ENCODE peak calls at places on chromosome 3, in five cellular contexts. F is HFF-Myc, P is thyroid gland, V is hepatocyte, Y is RWPE2. H is an unnamed sample.

GRCh38 chr3:13022348-13023250 is 50.6 kb downstream of the IQSEC1 start:
- DNase-seq in V (peak), P (peak), Y (no peak), F (peak), H (peak)

GRCh38 chr3:11819146-11819545 is 27.5 kb downstream of the TAMM41 start:
- DNase-seq in Y (no peak), P (no peak), V (no peak), F (no peak), H (no peak)

GRCh38 chr3:10883478-10884234 is 67.6 kb downstream of the SLC6A11 start:
- DNase-seq in F (no peak), P (no peak), V (peak), Y (no peak), H (no peak)

GRCh38 chr3:137172703-137173102 is 214.9 kb downstream of the IL20RB start:
- DNase-seq in F (no peak), P (no peak), V (no peak), Y (no peak), H (no peak)

GRCh38 chr3:84547207-84547606 is 411.6 kb upstream of the CADM2 start:
- DNase-seq in P (no peak), F (no peak), Y (no peak), V (no peak), H (no peak)

GRCh38 chr3:72152551-72153476 is 367.9 kb upstream of the PROK2 start:
- DNase-seq in F (peak), P (peak), V (peak), Y (no peak), H (peak)

GRCh38 chr3:194161181-194162045 is 25.5 kb downstream of the HES1 start:
- DNase-seq in Y (no peak), F (no peak), V (peak), P (peak), H (no peak)

GRCh38 chr3:138919304-138919703 is 27.6 kb downstream of the FOXL2 start:
- DNase-seq in F (no peak), V (no peak), P (no peak), Y (no peak), H (no peak)

GRCh38 chr3:195129644-195130492 is 141.1 kb downstream of the XXYLT1 start:
- DNase-seq in Y (no peak), F (no peak), V (no peak), P (no peak), H (no peak)

GRCh38 chr3:165211749-165212148 is 15.6 kb upstream of the SLITRK3 start:
- DNase-seq in Y (no peak), F (no peak), P (no peak), V (no peak), H (no peak)

GRCh38 chr3:101042996-101043686 is 49.9 kb upstream of the ABI3BP start:
- DNase-seq in F (no peak), P (no peak), Y (no peak), V (no peak), H (peak)

GRCh38 chr3:117628896-117629295 is 919.3 kb downstream of the TUSC7 start:
- DNase-seq in F (peak), V (peak), P (peak), Y (no peak), H (peak)

GRCh38 chr3:73766599-73767378 is 142.0 kb upstream of the PDZRN3 start:
- DNase-seq in Y (no peak), V (peak), F (peak), P (no peak), H (peak)

GRCh38 chr3:71005797-71006321 is 577.7 kb downstream of the FOXP1 start:
- DNase-seq in F (no peak), Y (no peak), P (no peak), V (no peak), H (no peak)

DNA sequence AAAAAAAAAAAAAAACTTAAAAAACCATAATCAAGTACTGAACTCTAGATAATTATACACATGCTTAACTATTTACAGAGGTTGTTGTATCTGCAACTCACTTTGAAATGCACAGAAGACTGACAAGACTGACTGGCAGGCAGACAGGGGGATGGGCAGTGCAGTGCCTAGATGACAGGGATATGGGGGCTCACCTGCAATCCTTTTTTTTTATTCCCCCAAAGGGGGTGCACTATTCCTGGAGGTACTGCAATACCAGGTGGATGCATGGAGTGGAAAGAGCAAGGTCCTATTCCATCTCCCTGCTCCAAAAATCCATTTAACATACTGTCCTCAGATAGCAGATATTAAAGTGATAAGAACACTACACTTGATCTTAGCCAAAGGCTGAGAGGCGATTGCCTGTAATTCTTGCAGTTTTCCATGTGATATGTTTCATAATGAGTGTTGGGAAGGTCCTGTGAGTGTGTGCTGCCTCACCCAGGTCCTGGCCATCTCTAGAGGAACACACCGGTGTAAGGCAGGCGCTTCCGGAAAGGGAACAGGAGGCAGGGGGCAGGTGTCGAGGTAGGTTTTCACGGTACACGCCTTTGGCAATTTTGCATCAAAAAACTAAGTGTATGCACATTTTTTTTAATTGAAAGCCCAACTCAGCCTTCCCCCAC is 22.7 kb downstream of the SEC61A1 start:
- DNase-seq in P (no peak), F (no peak), Y (no peak), V (peak), H (peak)
- H3K4me3 ChIP-seq in P (no peak), F (no peak), Y (peak), V (no peak), H (peak)

DNA sequence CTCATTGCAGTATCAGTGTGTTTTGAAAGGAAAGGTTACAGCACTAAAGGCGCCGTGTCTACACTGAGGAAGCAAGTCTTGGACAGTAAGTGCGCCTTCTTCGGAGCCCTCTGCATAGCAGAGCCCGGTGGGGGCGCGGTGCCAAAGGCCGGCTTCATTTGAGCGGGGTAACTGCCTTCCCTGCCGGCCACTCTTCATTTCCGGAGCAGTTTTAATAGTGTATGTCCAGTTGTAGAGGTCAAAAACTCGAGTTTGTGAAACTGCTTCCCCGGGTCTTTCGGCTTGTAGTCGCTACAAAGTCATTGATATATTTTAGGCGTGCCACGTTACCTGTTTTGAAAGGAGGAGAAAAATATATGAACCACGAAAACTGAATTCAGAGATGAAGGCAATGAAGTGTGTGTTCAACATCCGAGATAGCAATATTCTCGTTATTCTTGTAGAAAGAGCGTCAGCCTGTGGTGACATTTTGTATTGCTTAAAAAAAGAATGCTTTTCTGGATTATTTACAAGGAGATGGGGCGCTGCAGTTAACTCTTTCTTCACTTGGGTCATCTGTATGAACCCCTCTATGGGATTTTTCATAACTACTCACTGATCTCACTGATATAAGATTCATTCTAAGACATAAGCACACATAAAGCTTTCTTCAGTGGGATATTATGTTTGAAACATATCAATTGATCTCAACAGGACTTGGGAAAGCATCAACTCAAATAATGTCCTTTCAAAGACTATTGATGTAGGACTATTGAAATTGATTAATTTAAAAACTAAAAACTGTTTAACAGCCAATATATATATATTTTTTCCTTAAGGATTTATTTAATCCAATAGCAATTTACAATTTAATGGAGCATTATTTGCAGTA is 3.0 kb downstream of the ALCAM start:
- DNase-seq in V (peak), Y (peak), F (no peak), P (peak), H (peak)
- TF ChIP-seq CTCF in V (peak), Y (peak), F (peak), P (peak), H (peak)

GRCh38 chr3:134449951-134450350 is 35.8 kb downstream of the ANAPC13 start:
- DNase-seq in P (no peak), Y (no peak), V (no peak), F (no peak), H (no peak)
- H3K4me3 ChIP-seq in P (no peak), Y (no peak), V (no peak), F (no peak), H (no peak)

GRCh38 chr3:125202197-125202596 is 10.4 kb downstream of the SLC12A8 start:
- DNase-seq in P (no peak), Y (no peak), F (no peak), V (no peak), H (no peak)
- TF ChIP-seq CTCF in P (no peak), Y (peak), F (peak), V (peak), H (no peak)

DNA sequence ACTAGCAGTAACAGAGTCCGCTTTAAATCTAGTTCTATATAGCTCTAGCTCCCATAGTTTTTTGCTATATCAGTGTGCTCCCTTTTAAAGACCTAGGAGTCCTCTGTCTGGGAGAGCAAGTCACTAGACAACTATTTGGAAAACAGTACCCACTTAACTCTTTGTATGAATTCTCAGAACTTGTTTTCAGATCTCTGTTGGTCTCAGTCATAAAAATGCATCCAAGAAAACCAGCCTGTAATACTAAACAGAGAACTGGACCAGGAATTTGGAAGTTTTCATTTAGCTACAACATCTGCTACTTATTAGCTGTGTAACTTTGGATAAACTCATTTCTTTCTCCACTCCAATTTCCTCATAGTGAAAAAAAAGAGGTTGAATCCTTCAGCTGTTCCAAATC is 56.9 kb upstream of the C3orf49 start:
- DNase-seq in F (peak), P (no peak), Y (no peak), V (no peak), H (peak)
- H3K4me3 ChIP-seq in F (no peak), P (no peak), Y (no peak), V (no peak), H (no peak)

GRCh38 chr3:180590396-180590795 is 11.6 kb upstream of the TTC14 start:
- DNase-seq in F (no peak), P (no peak), Y (no peak), V (no peak), H (no peak)

GRCh38 chr3:180595536-180595935 is 6.4 kb upstream of the TTC14 start:
- DNase-seq in V (no peak), Y (no peak), F (no peak), P (no peak), H (no peak)

GRCh38 chr3:180600473-180600872 is 1.5 kb upstream of the TTC14 start:
- DNase-seq in F (no peak), V (no peak), P (no peak), Y (no peak), H (no peak)

DNA sequence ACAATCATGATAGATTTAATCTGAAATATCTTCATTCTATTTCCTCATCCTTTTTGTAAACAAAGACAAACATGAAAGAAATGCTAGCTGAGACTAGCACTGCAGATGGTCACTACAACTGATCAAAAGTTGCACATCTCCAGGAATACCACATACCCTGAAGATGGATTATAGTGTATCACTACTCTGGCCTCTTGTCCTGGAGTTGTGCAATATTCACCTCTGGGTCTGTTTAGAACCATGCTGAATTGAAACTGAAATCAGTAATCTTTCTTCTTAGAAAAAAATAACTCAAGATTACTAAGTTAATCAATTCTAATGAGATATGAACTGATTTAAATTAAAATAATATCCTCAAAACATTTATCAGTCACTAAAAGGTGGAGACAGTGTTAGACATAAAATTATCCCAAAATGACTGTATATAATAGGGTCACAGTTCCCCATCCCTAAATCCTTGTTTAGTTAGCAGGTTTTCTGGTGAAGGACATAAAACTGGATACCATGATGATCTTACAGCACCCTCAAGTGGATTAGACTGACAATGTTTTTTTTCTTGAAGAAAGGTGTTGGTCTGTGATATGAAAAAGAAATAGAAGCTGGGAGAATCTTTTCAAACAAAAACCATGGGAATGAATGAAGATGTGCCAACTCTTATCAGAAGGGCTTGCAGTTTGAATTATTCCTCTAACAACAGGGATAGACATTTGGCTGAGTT is 7.2 kb upstream of the TTC14 start:
- DNase-seq in Y (no peak), F (no peak), V (no peak), P (no peak), H (peak)
- TF ChIP-seq CTCF in Y (peak), F (peak), V (peak), P (no peak), H (peak)

DNA sequence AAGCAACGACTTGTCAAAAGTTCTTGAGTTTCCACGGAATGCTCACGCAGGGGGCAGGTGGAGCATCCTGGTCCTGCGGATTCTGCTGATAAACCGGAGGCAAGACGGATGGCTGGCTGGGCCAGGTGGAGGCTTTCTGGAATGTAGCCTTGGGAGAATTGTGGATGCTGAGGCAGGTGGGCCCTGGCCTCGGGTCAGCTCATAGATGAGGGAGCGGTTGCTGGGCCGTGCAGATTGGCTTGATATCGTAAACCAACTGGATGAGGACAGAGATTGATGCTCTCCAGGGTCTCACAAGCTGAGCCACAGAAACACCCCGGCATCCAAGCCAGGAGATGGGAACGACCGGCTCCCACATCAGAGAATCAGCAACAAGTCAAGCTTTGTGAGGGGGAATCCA is 50.0 kb upstream of the TFRC start:
- DNase-seq in P (no peak), Y (no peak), V (no peak), F (no peak), H (no peak)
- H3K4me3 ChIP-seq in P (no peak), Y (no peak), V (no peak), F (no peak), H (no peak)

DNA sequence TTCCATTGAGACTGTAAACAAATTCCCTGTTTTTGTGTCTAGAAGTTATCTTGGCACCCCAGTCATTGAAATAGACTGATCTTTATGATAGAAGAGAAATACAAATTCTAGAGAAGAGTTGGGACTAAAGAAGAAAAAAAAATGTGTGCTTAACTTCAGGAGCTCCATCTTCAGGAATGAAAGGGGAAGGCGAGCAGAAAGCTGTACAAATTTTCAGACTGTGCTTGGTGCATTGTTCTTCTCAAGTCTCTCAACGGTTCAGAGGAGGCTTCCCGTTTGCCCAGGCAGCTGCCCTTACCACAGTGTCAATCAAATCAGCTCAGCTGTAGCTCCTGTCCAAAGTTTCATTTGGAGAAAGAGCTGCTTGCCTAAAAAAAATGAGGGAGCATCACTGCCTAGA is 41.7 kb downstream of the OXSM start:
- DNase-seq in F (peak), Y (no peak), V (peak), P (peak), H (peak)
- TF ChIP-seq CTCF in F (peak), Y (peak), V (peak), P (no peak), H (peak)

DNA sequence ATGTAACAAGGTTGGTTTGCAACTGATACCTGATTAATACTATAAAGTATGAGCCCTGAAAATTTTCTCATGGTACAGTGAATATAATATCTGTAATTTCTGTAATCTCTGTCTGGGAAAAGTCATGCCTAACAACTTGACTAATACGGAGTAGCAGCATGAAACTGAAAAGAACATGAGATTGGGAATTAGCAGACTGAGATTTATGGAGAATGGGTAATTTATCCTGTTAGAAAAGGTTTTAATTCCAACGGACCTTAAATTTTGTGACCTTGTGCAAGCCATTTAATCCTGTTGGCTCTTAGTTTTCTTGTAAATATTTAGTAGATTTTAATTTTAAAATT is 90.2 kb upstream of the CMC1 start:
- DNase-seq in Y (no peak), F (no peak), V (no peak), P (no peak), H (no peak)
- H3K4me3 ChIP-seq in Y (no peak), F (no peak), V (no peak), P (no peak), H (no peak)

GRCh38 chr3:43206632-43207031 is 79.7 kb upstream of the SNRK start:
- DNase-seq in P (no peak), Y (no peak), F (no peak), V (no peak), H (no peak)
- TF ChIP-seq CTCF in P (no peak), Y (no peak), F (no peak), V (no peak), H (no peak)